ENCODE peak calls at places on chromosomes 6 and 20, in eight cellular contexts. C is hippocampal formation; I is effector memory CD8-positive, alpha-beta T cell; R is activated T-cell treated with anti-CD3 and anti-CD28 coated beads, Interleukin-2, amount 50 U/mL, for 1 hour; D is NCI-H1092 treated with DMSO at 0.1 percent for 48 hours; V is activated CD4-positive, alpha-beta T cell treated with anti-CD3 and anti-CD28 coated beads, Interleukin-2, amount 50 U/mL, for 48 hours; P is neural crest cell; M is ovary. U is an unnamed sample.

GRCh38 chr6:51005779-51006178 is 187.1 kb downstream of the TFAP2B start:
- DNase-seq in C (no peak), I (no peak), R (no peak), D (no peak), V (no peak), P (no peak), M (no peak), U (no peak)

GRCh38 chr20:61260905-61261304 is 8.8 kb downstream of the CDH4 start:
- DNase-seq in C (no peak), I (no peak), R (no peak), D (no peak), V (no peak), P (no peak), M (no peak), U (no peak)

GRCh38 chr6:148104131-148104530 is 238.5 kb upstream of the SASH1 start:
- DNase-seq in C (no peak), I (no peak), R (no peak), D (no peak), V (no peak), P (no peak), M (no peak), U (no peak)

GRCh38 chr6:116476021-116476678 is 15.0 kb downstream of the CALHM6 start:
- DNase-seq in C (no peak), I (no peak), R (no peak), D (no peak), V (no peak), P (no peak), M (no peak), U (no peak)

GRCh38 chr6:34182751-34183531 is 37.1 kb upstream of the GRM4 start:
- DNase-seq in C (no peak), I (peak), R (peak), D (no peak), V (peak), P (no peak), M (no peak), U (no peak)

GRCh38 chr6:33697845-33698244 is 13.7 kb downstream of the UQCC2 start:
- DNase-seq in C (no peak), I (no peak), R (no peak), D (no peak), V (no peak), P (no peak), M (no peak), U (no peak)

GRCh38 chr6:44342052-44342451 is 398 bp upstream of the SPATS1 start:
- DNase-seq in C (no peak), I (no peak), R (no peak), D (no peak), V (no peak), P (no peak), M (peak), U (no peak)

GRCh38 chr6:45504947-45505346 is 127.2 kb upstream of the SUPT3H start:
- DNase-seq in C (no peak), I (no peak), R (no peak), D (no peak), V (no peak), P (no peak), M (peak), U (peak)

GRCh38 chr20:34274694-34275093 is 28.5 kb downstream of the AHCY start:
- DNase-seq in C (no peak), I (no peak), R (no peak), D (no peak), V (no peak), P (no peak), M (peak), U (no peak)

GRCh38 chr20:14383326-14383725 is 45.9 kb upstream of the FLRT3 start:
- DNase-seq in C (no peak), I (no peak), R (no peak), D (no peak), V (no peak), P (no peak), M (no peak), U (no peak)

GRCh38 chr6:10556496-10557391 is 35.6 kb downstream of the GCNT2 start:
- DNase-seq in C (no peak), I (no peak), R (no peak), D (no peak), V (no peak), P (no peak), M (no peak), U (no peak)

GRCh38 chr6:105077592-105078463 is 102.0 kb downstream of the POPDC3 start:
- DNase-seq in C (no peak), I (no peak), R (no peak), D (peak), V (no peak), P (no peak), M (no peak), U (no peak)

GRCh38 chr20:52490715-52491430 is 299.3 kb upstream of the ZFP64 start:
- DNase-seq in C (no peak), I (no peak), R (no peak), D (no peak), V (no peak), P (no peak), M (no peak), U (no peak)

GRCh38 chr20:64133951-64134407 is 26.6 kb upstream of the NPBWR2 start:
- DNase-seq in C (no peak), I (no peak), R (no peak), D (peak), V (no peak), P (no peak), M (no peak), U (no peak)

GRCh38 chr20:13212750-13213149 is 8.3 kb upstream of the ISM1 start:
- DNase-seq in C (no peak), I (no peak), R (no peak), D (no peak), V (no peak), P (no peak), M (no peak), U (no peak)

GRCh38 chr20:49676581-49677291 is 36.9 kb downstream of the B4GALT5 start:
- DNase-seq in C (no peak), I (peak), R (peak), D (no peak), V (no peak), P (no peak), M (no peak), U (no peak)

U was measured in endothelial cell.